ENCODE peak calls at places on chromosomes 2 and 18, in five cellular contexts. One of them, this sample, is unnamed.
A peak's percentile ranks its signal among the peaks of the same experiment; 100 is the strongest.

GRCh38 chr2:207219716-207220414 is 54.1 kb upstream of the KLF7 start:
- DNase-seq in nephron progenitor cell: no peak
- DNase-seq in retina: peak; percentile 58
- DNase-seq in T-cell: no peak
- DNase-seq in hepatocyte: peak; percentile 39
- DNase-seq in this sample: no peak

GRCh38 chr2:85999131-85999831 is 106.4 kb downstream of the POLR1A start:
- DNase-seq in nephron progenitor cell: no peak
- DNase-seq in retina: no peak
- DNase-seq in T-cell: peak; percentile 26
- DNase-seq in hepatocyte: peak; percentile 33
- DNase-seq in this sample: peak; percentile 38

GRCh38 chr2:222448806-222449205 is 24.5 kb downstream of the SGPP2 start:
- DNase-seq in nephron progenitor cell: no peak
- DNase-seq in retina: no peak
- DNase-seq in T-cell: no peak
- DNase-seq in hepatocyte: peak; percentile 34
- DNase-seq in this sample: no peak

GRCh38 chr18:13276530-13277520 is 58.3 kb downstream of the LDLRAD4 start:
- DNase-seq in nephron progenitor cell: no peak
- DNase-seq in retina: no peak
- DNase-seq in T-cell: no peak
- DNase-seq in hepatocyte: no peak
- DNase-seq in this sample: no peak

GRCh38 chr2:157257312-157258252 is at the start of gene GALNT5:
- DNase-seq in nephron progenitor cell: peak; percentile 39
- DNase-seq in retina: peak; percentile 65
- DNase-seq in T-cell: no peak
- DNase-seq in hepatocyte: peak; percentile 51
- DNase-seq in this sample: no peak

GRCh38 chr2:147364597-147364996 is 480.2 kb upstream of the ACVR2A start:
- DNase-seq in nephron progenitor cell: no peak
- DNase-seq in retina: no peak
- DNase-seq in T-cell: no peak
- DNase-seq in hepatocyte: no peak
- DNase-seq in this sample: no peak

GRCh38 chr2:173187911-173188788 is 112.5 kb downstream of the MAP3K20 start:
- DNase-seq in nephron progenitor cell: no peak
- DNase-seq in retina: no peak
- DNase-seq in T-cell: no peak
- DNase-seq in hepatocyte: no peak
- DNase-seq in this sample: no peak

GRCh38 chr2:128564551-128564950 is 245.9 kb upstream of the HS6ST1 start:
- DNase-seq in nephron progenitor cell: no peak
- DNase-seq in retina: no peak
- DNase-seq in T-cell: no peak
- DNase-seq in hepatocyte: no peak
- DNase-seq in this sample: no peak

GRCh38 chr2:72330673-72331072 is 183.0 kb upstream of the CYP26B1 start:
- DNase-seq in nephron progenitor cell: no peak
- DNase-seq in retina: no peak
- DNase-seq in T-cell: no peak
- DNase-seq in hepatocyte: peak; percentile 8
- DNase-seq in this sample: no peak

GRCh38 chr2:159832858-159833257 is 34.9 kb upstream of the CD302 start:
- DNase-seq in nephron progenitor cell: no peak
- DNase-seq in retina: no peak
- DNase-seq in T-cell: no peak
- DNase-seq in hepatocyte: no peak
- DNase-seq in this sample: no peak

GRCh38 chr2:238725298-238725697 is 122.6 kb upstream of the TWIST2 start:
- DNase-seq in nephron progenitor cell: no peak
- DNase-seq in retina: no peak
- DNase-seq in T-cell: no peak
- DNase-seq in hepatocyte: no peak
- DNase-seq in this sample: no peak

GRCh38 chr18:34550902-34551301 is 159.2 kb upstream of the DTNA start:
- DNase-seq in nephron progenitor cell: no peak
- DNase-seq in retina: no peak
- DNase-seq in T-cell: no peak
- DNase-seq in hepatocyte: no peak
- DNase-seq in this sample: no peak

GRCh38 chr18:43812627-43813026 is 535.3 kb upstream of the SYT4 start:
- DNase-seq in nephron progenitor cell: no peak
- DNase-seq in retina: no peak
- DNase-seq in T-cell: no peak
- DNase-seq in hepatocyte: no peak
- DNase-seq in this sample: no peak

GRCh38 chr2:241179894-241180293 is 8.6 kb upstream of the ANO7 start:
- DNase-seq in nephron progenitor cell: no peak
- DNase-seq in retina: no peak
- DNase-seq in T-cell: no peak
- DNase-seq in hepatocyte: no peak
- DNase-seq in this sample: no peak